ENCODE peak calls at places on chromosomes 4 and X, in four cellular contexts. N is H1, I is GM12878, L is HepG2. R is an unnamed sample.

GRCh38 chrX:68196939-68197791 is 236.1 kb downstream of the OPHN1 start:
- DNase-seq in L (peak; percentile 31), N (peak; percentile 33), I (no peak), R (peak; percentile 53)

GRCh38 chr4:83109480-83110221 is 4.9 kb downstream of the PLAC8 start:
- DNase-seq in N (peak; percentile 80), I (no peak), L (no peak), R (no peak)

GRCh38 chr4:43286137-43286536 is 393.6 kb downstream of the GRXCR1 start:
- DNase-seq in I (no peak), N (no peak), L (no peak), R (no peak)

GRCh38 chr4:120331486-120332281 is 265.0 kb upstream of the MAD2L1 start:
- DNase-seq in I (no peak), N (no peak), L (no peak), R (no peak)

GRCh38 chr4:88583643-88584470 is 8.4 kb upstream of the HERC3 start:
- DNase-seq in I (no peak), N (no peak), L (no peak), R (no peak)

GRCh38 chr4:41296995-41297394 is 40.3 kb downstream of the UCHL1 start:
- DNase-seq in N (no peak), L (no peak), I (no peak), R (no peak)

GRCh38 chr4:119116925-119117900 is 18.4 kb upstream of the MYOZ2 start:
- DNase-seq in L (no peak), I (no peak), N (no peak), R (no peak)

GRCh38 chrX:68829594-68830485 is 1.0 kb downstream of the EFNB1 start:
- DNase-seq in N (peak; percentile 40), I (no peak), L (no peak), R (peak; percentile 16)

GRCh38 chr4:32003548-32003947 is 1283.4 kb downstream of the PCDH7 start:
- DNase-seq in I (no peak), N (no peak), L (no peak), R (no peak)

GRCh38 chrX:118337687-118338086 is 8.2 kb upstream of the WDR44 start:
- DNase-seq in I (no peak), N (no peak), L (no peak), R (no peak)

GRCh38 chrX:3990569-3990968 is 277.1 kb upstream of the PRKX start:
- DNase-seq in N (no peak), I (no peak), L (no peak), R (no peak)

GRCh38 chrX:16160729-16161128 is 6.6 kb upstream of the MAGEB17 start:
- DNase-seq in L (peak; percentile 1), N (no peak), I (no peak), R (no peak)

GRCh38 chrX:129925305-129926092 is 19.5 kb downstream of the UTP14A start:
- DNase-seq in I (no peak), L (peak; percentile 34), N (peak; percentile 71), R (peak; percentile 75)

GRCh38 chr4:52051615-52052474 is 741 bp downstream of the SPATA18 start:
- DNase-seq in I (no peak), N (peak; percentile 87), L (peak; percentile 74), R (no peak)

GRCh38 chr4:16590792-16591191 is 307.7 kb downstream of the LDB2 start:
- DNase-seq in N (no peak), I (no peak), L (no peak), R (no peak)

GRCh38 chrX:30864383-30864785 is 24.7 kb downstream of the TAB3 start:
- DNase-seq in N (no peak), I (no peak), L (peak; percentile 2), R (no peak)

GRCh38 chrX:147923605-147924004 is 11.9 kb downstream of the FMR1 start:
- DNase-seq in N (no peak), I (no peak), L (no peak), R (no peak)

GRCh38 chr4:87071401-87071800 is 136.6 kb downstream of the AFF1 start:
- DNase-seq in I (no peak), N (no peak), L (no peak), R (no peak)

GRCh38 chr4:36900446-36900987 is 344.0 kb upstream of the NWD2 start:
- DNase-seq in L (no peak), N (no peak), I (no peak), R (peak; percentile 27)

GRCh38 chrX:70016513-70016912 is 33.2 kb downstream of the AWAT2 start:
- DNase-seq in L (no peak), I (no peak), N (no peak), R (no peak)

GRCh38 chr4:1512738-1513660 is 106.8 kb upstream of the NKX1-1 start:
- DNase-seq in N (peak; percentile 88), L (peak; percentile 16), I (no peak), R (peak; percentile 72)

GRCh38 chr4:13403833-13404232 is 80.3 kb downstream of the RAB28 start:
- DNase-seq in L (no peak), N (no peak), I (no peak), R (no peak)

GRCh38 chr4:181819951-181820350 is 423.3 kb upstream of the TENM3 start:
- DNase-seq in I (no peak), N (no peak), L (no peak), R (no peak)

GRCh38 chrX:143648705-143649104 is 12.8 kb upstream of the SLITRK4 start:
- DNase-seq in I (no peak), L (no peak), N (no peak), R (no peak)

GRCh38 chrX:21373001-21373400 is 1.2 kb upstream of the CNKSR2 start:
- DNase-seq in I (no peak), L (no peak), N (no peak), R (no peak)

GRCh38 chr4:175412744-175413143 is 399.3 kb downstream of the GPM6A start:
- DNase-seq in N (no peak), I (no peak), L (no peak), R (no peak)

GRCh38 chrX:1468250-1468772 is 15.6 kb upstream of the ASMTL start:
- DNase-seq in L (no peak), I (peak; percentile 83), N (peak; percentile 32), R (no peak)

GRCh38 chr4:45442466-45442865 is 681.4 kb downstream of the GABRG1 start:
- DNase-seq in L (no peak), N (no peak), I (no peak), R (peak; percentile 1)

GRCh38 chr4:71639380-71639779 is 144.5 kb downstream of the GC start:
- DNase-seq in I (no peak), L (no peak), N (no peak), R (peak; percentile 0)

GRCh38 chr4:71634364-71634763 is 149.5 kb downstream of the GC start:
- DNase-seq in N (no peak), L (no peak), I (no peak), R (no peak)

GRCh38 chr4:71630783-71631182 is 153.1 kb downstream of the GC start:
- DNase-seq in I (no peak), N (no peak), L (no peak), R (no peak)

DNA sequence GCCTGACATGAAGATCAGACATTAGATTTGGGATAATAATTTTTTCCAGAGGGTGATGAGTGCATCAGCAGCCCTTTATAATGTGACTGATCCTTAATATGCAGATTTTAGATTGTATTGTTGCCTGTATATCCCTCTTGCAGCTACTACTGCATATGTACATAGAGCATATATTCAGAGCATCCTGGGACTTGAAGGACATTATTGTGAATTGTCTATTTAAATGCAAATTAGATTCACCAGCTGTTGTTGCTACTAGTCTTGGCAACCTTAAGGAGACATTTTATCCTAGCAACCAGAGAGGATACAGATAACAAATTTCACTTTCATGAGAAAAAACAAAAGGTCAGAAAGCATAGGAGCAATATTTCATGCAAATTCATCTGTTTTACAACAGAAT is 148.8 kb downstream of the GC start:
- DNase-seq in I (no peak), N (no peak), L (no peak), R (no peak)
- H3K27ac ChIP-seq in I (no peak overlapping the region), N (no peak overlapping the region), L (no peak overlapping the region), R (no peak overlapping the region)

DNA sequence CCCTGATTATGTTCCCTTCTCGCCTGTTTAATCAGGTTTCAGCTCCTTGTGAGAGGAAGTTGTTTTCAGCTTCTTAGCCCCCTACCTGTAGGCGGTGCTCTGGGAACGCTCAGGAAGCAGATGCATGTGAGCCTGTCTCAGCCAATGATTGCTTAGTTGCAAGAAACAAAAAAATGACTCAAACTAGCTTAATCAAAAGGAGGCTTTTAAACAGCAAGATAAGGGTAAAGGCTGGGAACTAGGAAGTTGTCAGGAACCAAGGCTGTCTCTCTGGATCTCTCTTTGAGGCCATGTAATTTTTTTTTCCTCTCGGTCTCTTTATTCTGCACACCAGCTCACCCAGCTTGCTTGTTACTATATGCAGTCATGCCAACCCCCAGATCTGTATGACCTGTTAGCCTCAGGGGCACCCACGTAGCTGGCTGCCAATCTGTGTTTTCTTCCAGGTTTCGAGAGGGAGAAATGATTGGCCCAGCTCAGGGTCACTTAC is 109.1 kb downstream of the PTTG2 start:
- DNase-seq in I (no peak), N (no peak), L (no peak), R (peak; percentile 41)
- H2AFZ ChIP-seq in I (no peak overlapping the region), N (no peak overlapping the region), L (no peak overlapping the region), R (peak overlapping the region; percentile 64)

GRCh38 chrX:39899059-39899458 is 198.7 kb downstream of the BCOR start:
- DNase-seq in I (no peak), N (no peak), L (no peak), R (no peak)

GRCh38 chrX:39900788-39901170 is 197.0 kb downstream of the BCOR start:
- DNase-seq in I (no peak), N (no peak), L (no peak), R (no peak)

GRCh38 chrX:39897741-39898097 is 200.0 kb downstream of the BCOR start:
- DNase-seq in N (no peak), L (no peak), I (no peak), R (no peak)

GRCh38 chrX:39898147-39898546 is 199.6 kb downstream of the BCOR start:
- DNase-seq in I (no peak), N (no peak), L (no peak), R (no peak)

DNA sequence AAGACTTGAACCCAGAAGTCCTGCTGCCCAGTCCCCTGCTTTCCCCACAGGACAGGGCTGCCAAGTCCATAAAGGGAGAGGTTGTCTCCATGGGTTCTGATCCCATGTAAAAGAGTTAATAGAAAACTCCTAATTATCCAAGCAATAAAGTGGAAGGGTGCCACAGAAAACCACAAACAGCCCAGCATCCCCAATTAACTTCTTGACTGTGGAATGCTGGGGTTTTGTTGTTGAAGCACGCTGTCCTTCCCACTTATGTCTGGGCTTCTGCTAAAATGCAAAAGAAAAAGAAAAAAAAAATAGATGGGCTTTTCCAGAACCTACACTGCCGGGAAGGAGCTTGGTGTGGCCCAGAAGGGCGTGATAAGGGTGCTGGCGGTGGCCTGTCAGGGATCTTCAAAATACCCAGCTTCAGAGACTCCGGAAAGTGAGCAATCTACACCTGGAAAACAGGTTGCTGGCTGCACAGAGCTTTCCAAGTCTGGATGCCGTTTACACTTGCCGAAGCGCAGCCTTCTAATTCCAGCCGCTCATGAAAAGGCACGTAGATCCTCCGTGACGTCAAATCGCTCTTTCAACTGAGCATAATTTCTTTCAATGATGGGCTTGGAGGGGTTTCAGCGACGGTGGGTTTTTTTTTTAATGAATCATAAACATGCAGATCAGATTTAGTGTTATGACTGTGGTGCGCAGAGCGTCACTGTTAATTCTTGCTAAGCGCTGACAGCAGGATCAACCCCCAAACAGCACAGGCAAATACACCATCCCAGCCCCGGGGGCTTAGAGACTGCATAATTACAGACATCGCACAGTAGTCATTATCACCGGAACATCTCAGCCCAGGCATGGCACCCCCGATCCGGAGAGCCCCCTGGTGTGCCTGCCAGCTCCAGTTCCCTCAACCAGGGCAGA is 197.6 kb downstream of the BCOR start:
- DNase-seq in N (no peak), I (no peak), L (no peak), R (no peak)
- TF ChIP-seq HDAC2 in N (no peak), I (no peak), L (no peak), R (no peak)

GRCh38 chr4:94409947-94410346 is 41.8 kb upstream of the PDLIM5 start:
- DNase-seq in N (no peak), L (no peak), I (no peak), R (no peak)
- H3K27ac ChIP-seq in N (no peak overlapping the region), L (no peak overlapping the region), I (no peak overlapping the region), R (no peak overlapping the region)

GRCh38 chrX:64792598-64793337 is 183.5 kb downstream of the ZC4H2 start:
- DNase-seq in L (no peak), I (no peak), N (peak; percentile 39), R (no peak)
- H2AFZ ChIP-seq in L (no peak overlapping the region), I (no peak overlapping the region), N (peak overlapping the region; percentile 39), R (no peak overlapping the region)